ENCODE peak calls at places on chromosomes 2 and 18, in five cellular contexts. I is ovary; O is fibroblast of lung; Y is stomach; D is CD8-positive, alpha-beta T cell. H is an unnamed sample.

GRCh38 chr18:10100236-10100635 is 186.4 kb downstream of the VAPA start:
- DNase-seq in Y (no peak), O (no peak), D (no peak), I (no peak), H (no peak)

GRCh38 chr18:40347261-40347660 is 1607.8 kb upstream of the PIK3C3 start:
- DNase-seq in O (no peak), Y (no peak), D (no peak), I (no peak), H (no peak)

GRCh38 chr2:59733970-59734369 is 819.5 kb downstream of the BCL11A start:
- DNase-seq in O (no peak), I (no peak), D (no peak), Y (no peak), H (no peak)

GRCh38 chr2:16222326-16222725 is 282.0 kb downstream of the MYCN start:
- DNase-seq in Y (no peak), D (no peak), I (no peak), O (no peak), H (no peak)

GRCh38 chr18:59148192-59148591 is 8.5 kb downstream of the SEC11C start:
- DNase-seq in O (no peak), I (no peak), Y (peak), D (no peak), H (no peak)

GRCh38 chr2:37671013-37671815 is at the start of gene CDC42EP3:
- DNase-seq in D (peak), O (peak), I (peak), Y (peak), H (peak)

GRCh38 chr2:143259368-143259958 is 130.2 kb downstream of the ARHGAP15 start:
- DNase-seq in Y (peak), O (peak), I (peak), D (peak), H (peak)

GRCh38 chr18:76621782-76622495 is 126.9 kb upstream of the ZNF516 start:
- DNase-seq in D (no peak), I (no peak), O (peak), Y (no peak), H (peak)

GRCh38 chr2:178074123-178075005 is 1.8 kb upstream of the PDE11A start:
- DNase-seq in D (no peak), Y (no peak), O (peak), I (no peak), H (no peak)

DNA sequence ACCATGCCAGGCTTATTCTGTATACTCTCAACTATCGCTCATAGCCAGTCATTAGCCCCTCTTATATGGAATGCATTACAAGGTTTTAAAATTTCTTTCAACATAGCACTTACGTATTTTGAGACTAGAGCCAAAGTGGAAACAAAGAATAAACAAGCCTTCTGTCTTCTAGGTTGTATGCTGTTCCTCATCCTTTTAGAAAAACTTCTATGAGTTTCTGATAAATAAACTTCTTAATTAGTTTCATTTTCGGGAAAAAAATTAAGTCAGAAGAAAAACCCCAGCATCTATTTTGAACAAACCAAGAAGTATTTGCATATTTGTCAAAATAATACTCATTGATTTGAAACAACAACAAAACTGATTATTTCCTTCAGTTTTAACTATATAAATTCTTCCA is 833.5 kb downstream of the TRIB2 start:
- DNase-seq in D (no peak), O (no peak), Y (no peak), I (no peak), H (no peak)
- H3K4me3 ChIP-seq in D (no peak), O (no peak), Y (no peak), I (no peak), H (no peak)

GRCh38 chr2:23380562-23381065 is 4.4 kb upstream of the KLHL29 start:
- DNase-seq in I (no peak), O (no peak), Y (no peak), D (no peak), H (no peak)

GRCh38 chr2:23377772-23378171 is 7.2 kb upstream of the KLHL29 start:
- DNase-seq in O (no peak), D (no peak), I (no peak), Y (no peak), H (no peak)

GRCh38 chr2:23379220-23379695 is 5.7 kb upstream of the KLHL29 start:
- DNase-seq in Y (no peak), D (no peak), I (no peak), O (no peak), H (no peak)

GRCh38 chr2:23376972-23377371 is 8.0 kb upstream of the KLHL29 start:
- DNase-seq in I (no peak), D (no peak), Y (no peak), O (peak), H (no peak)

GRCh38 chr2:23378496-23378895 is 6.5 kb upstream of the KLHL29 start:
- DNase-seq in Y (no peak), D (no peak), I (no peak), O (no peak), H (no peak)
- H3K27ac ChIP-seq in Y (no peak), D (no peak), I (no peak), O (no peak), H (no peak)

GRCh38 chr2:110679337-110679707 is 1.5 kb upstream of the BUB1 start:
- DNase-seq in I (peak), O (peak), Y (no peak), D (no peak), H (peak)
- H3K4me3 ChIP-seq in I (peak), O (peak), Y (no peak), D (no peak), H (peak)

DNA sequence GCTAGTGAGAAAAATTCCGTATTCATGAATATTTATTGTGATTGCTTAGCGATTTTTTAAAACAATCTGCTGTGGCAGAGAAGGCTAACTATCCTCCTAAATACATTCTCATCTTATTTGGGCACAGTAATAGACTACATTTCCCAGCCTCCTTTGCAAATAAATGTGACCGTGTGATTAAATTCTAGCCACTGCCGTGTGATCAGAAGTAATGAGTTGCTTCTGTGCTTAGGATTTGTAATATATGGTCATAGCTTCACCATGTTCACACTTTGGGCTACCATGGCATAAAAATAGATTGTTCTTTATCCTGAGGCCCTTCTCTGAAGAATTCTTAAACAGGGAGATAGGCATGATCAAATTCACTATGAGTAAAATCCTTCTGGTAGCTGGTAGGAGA is 179.6 kb downstream of the FAM124B start:
- DNase-seq in O (peak), I (no peak), Y (no peak), D (no peak), H (no peak)
- H3K27ac ChIP-seq in O (no peak), I (no peak), Y (no peak), D (no peak), H (no peak)

DNA sequence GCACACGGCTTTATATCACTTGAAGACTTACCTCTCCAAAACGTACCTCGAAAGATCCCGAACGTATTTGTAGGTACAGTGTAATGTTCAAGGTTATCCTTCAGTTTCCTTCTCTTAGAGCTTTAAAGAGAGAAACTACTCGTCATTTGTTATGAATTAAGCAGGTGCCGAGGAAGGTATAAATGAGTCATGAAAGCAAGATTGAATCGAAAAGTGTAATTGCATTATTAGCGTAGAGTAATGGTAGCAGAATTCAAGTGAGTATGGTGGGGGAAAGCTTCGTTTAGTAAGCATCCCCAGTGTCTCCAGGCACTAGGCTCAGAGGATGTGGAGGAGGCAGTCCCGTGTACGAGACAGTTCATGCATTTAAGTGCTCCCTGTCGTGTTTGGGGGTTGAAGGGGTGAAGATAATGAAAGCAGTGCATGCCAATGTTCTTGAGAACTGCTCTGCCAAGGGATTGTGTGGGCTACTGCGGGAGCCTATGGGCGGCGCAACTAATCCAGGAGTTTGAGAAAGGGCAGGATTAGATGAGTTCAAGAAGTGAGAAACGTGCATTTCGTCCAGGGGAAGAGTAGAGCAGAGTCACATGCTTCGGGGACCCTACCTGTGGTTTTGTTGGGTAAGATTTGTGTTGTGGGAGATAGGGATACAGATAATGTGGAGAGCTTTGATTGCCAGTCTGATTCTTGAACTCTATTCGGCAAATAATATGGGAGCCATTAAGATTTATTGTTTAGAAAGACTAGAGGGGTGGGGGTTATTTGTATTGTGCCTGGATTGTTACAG is 902 bp downstream of the POLR1B start:
- DNase-seq in I (no peak), Y (no peak), O (peak), D (peak), H (no peak)
- H3K4me3 ChIP-seq in I (peak), Y (peak), O (peak), D (peak), H (peak)

H was measured in adrenal gland.